ENCODE peak calls at places on chromosomes 7 and 10, in seven cellular contexts. C, K, H, I, T, B and L are unnamed samples.

GRCh38 chr10:96288151-96288621 is 16.0 kb upstream of the DNTT start:
- DNase-seq in H (no peak), T (no peak), K (no peak), I (no peak), B (no peak), C (no peak), L (no peak)

GRCh38 chr7:139482662-139483466 is 609 bp downstream of the KLRG2 start:
- DNase-seq in T (no peak), C (no peak), K (peak; percentile 89), H (no peak), B (no peak), I (no peak), L (no peak)

GRCh38 chr10:3749597-3750351 is 35.2 kb downstream of the KLF6 start:
- DNase-seq in T (peak; percentile 31), H (no peak), K (no peak), B (no peak), C (no peak), I (no peak), L (no peak)

GRCh38 chr7:113764401-113765035 is 154.3 kb downstream of the PPP1R3A start:
- DNase-seq in C (no peak), H (no peak), B (no peak), T (no peak), K (no peak), I (no peak), L (peak; percentile 47)

GRCh38 chr7:13077466-13077865 is 390.0 kb downstream of the ARL4A start:
- DNase-seq in B (no peak), C (no peak), H (peak; percentile 41), I (no peak), K (no peak), T (no peak), L (no peak)

GRCh38 chr10:13707156-13707881 is 120.6 kb downstream of the PRPF18 start:
- DNase-seq in C (no peak), K (no peak), T (peak; percentile 11), H (peak; percentile 91), I (peak; percentile 84), B (peak; percentile 62), L (no peak)

GRCh38 chr10:66837990-66838389 is 87.8 kb upstream of the LRRTM3 start:
- DNase-seq in H (no peak), T (no peak), C (no peak), I (no peak), B (no peak), K (no peak), L (no peak)

GRCh38 chr7:70446448-70447143 is 685.3 kb upstream of the GALNT17 start:
- DNase-seq in K (no peak), B (no peak), C (no peak), H (no peak), I (no peak), T (no peak), L (no peak)

GRCh38 chr10:79299397-79300370 is 47.6 kb upstream of the PPIF start:
- DNase-seq in K (no peak), H (no peak), B (no peak), C (no peak), T (no peak), I (no peak), L (no peak)

GRCh38 chr7:137930616-137931015 is 71.3 kb downstream of the CREB3L2 start:
- DNase-seq in H (peak; percentile 63), K (no peak), C (no peak), T (no peak), I (no peak), B (no peak), L (no peak)

GRCh38 chr7:24346716-24347115 is 62.7 kb downstream of the NPY start:
- DNase-seq in B (no peak), K (no peak), C (no peak), T (no peak), I (no peak), H (no peak), L (no peak)

GRCh38 chr10:16408379-16408778 is 28.4 kb upstream of the PTER start:
- DNase-seq in I (no peak), H (no peak), K (peak; percentile 8), C (no peak), T (no peak), B (no peak), L (no peak)

GRCh38 chr10:27192284-27192683 is 37.1 kb downstream of the MASTL start:
- DNase-seq in H (peak; percentile 66), B (no peak), K (peak; percentile 17), T (no peak), C (peak; percentile 56), I (no peak), L (no peak)

GRCh38 chr10:48900296-48900695 is 39.3 kb downstream of the LRRC18 start:
- DNase-seq in H (no peak), K (no peak), T (no peak), I (no peak), B (no peak), C (no peak), L (no peak)

GRCh38 chr7:128221929-128222403 is 19.1 kb upstream of the LEP start:
- DNase-seq in I (peak; percentile 57), H (no peak), T (no peak), C (peak; percentile 47), K (peak; percentile 69), B (no peak), L (no peak)

GRCh38 chr7:116449950-116450349 is 49.6 kb upstream of the CAV2 start:
- DNase-seq in C (no peak), I (no peak), B (no peak), H (no peak), K (no peak), T (no peak), L (no peak)

GRCh38 chr10:110498087-110498981 is 627 bp downstream of the DUSP5 start:
- DNase-seq in I (peak; percentile 67), K (peak; percentile 76), C (no peak), B (no peak), T (no peak), H (peak; percentile 57), L (no peak)

GRCh38 chr7:45292481-45292880 is 134.9 kb downstream of the RAMP3 start:
- DNase-seq in H (no peak), C (no peak), T (no peak), K (peak; percentile 30), B (no peak), I (no peak), L (no peak)

GRCh38 chr10:129777687-129778086 is 186.4 kb downstream of the EBF3 start:
- DNase-seq in K (no peak), H (no peak), T (no peak), B (no peak), C (no peak), I (no peak), L (no peak)

DNA sequence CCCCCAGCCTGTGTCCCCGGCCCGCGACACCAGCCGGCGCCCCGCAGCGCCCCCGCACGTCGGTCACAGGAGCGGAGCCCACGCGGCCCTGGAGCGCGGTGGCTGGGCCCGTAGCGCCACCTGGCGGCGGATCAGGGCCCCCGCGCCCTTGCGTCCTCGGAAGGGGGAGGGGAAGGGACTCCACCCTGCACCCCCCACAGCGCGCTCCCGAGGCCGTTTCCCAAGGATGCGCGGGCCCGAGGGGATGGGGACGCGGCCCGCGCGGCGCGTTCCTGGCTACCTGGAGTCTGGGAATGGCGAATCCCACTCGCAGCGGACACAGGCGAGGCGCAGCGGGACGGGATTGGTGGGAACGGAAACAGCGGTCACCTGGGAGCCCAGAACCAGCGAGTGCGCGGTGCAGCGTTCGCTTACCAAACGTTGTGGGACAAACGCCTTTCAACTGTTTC is 23.8 kb upstream of the MKI67 start:
- DNase-seq in I (peak; percentile 80), K (peak; percentile 99), T (no peak), C (peak; percentile 53), B (no peak), H (peak; percentile 61), L (no peak)
- H3K9ac ChIP-seq in I (no peak overlapping the region), K (peak overlapping the region; percentile 48), T (no peak overlapping the region), C (no peak overlapping the region), B (no peak overlapping the region), H (no peak overlapping the region), L (no peak overlapping the region)

GRCh38 chr7:75928600-75928939 is 13.6 kb downstream of the POR start:
- DNase-seq in T (no peak), H (no peak), B (no peak), I (no peak), K (no peak), C (no peak), L (no peak)

GRCh38 chr7:75924884-75925283 is 9.9 kb downstream of the POR start:
- DNase-seq in H (no peak), I (no peak), T (no peak), B (no peak), K (no peak), C (no peak), L (no peak)

GRCh38 chr7:75924251-75924650 is 9.3 kb downstream of the POR start:
- DNase-seq in B (no peak), H (no peak), C (no peak), I (no peak), T (no peak), K (no peak), L (no peak)

GRCh38 chr7:75922966-75923603 is 8.1 kb downstream of the POR start:
- DNase-seq in H (no peak), K (no peak), T (no peak), B (no peak), I (no peak), C (no peak), L (no peak)

DNA sequence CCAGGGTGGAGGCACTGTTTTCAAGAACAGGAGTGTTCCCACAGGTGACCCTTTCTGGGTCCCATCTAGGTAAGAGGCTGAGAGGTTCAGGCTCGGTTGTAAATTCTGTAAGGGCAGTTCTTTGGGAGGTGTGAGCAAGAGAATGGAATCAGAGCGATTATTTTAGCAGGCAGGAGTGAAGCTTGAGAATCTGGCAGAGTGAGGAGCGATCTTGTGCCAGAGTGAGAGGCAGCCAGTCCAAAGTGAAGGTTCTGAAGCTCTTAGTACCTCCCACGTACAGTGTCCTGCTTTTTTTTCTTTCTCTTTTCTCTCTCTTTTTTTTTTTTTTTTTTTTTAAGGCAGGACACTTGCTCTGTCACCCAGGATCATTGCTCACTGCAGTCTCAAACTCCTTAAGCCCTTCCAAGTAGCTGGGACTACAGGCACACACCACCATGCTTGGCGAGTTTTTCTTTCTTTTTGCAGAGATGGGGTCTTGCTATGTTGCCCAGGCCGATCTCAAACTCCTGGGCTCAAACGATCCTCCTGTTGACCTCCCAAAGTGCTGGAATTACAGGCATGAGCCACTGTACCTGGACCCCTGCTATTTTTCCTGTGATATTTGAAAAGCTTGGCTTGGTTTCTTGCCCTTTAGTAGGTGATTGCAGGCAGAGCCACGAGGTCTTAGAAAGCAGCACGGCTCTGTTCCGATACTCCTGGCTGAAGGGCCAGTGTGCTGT is 10.9 kb downstream of the POR start:
- DNase-seq in C (no peak), K (no peak), T (no peak), I (no peak), B (no peak), H (no peak), L (no peak)
- TF ChIP-seq POLR2AphosphoS5 in C (no peak), K (no peak), T (no peak), I (no peak), B (no peak), H (no peak), L (no peak)

DNA sequence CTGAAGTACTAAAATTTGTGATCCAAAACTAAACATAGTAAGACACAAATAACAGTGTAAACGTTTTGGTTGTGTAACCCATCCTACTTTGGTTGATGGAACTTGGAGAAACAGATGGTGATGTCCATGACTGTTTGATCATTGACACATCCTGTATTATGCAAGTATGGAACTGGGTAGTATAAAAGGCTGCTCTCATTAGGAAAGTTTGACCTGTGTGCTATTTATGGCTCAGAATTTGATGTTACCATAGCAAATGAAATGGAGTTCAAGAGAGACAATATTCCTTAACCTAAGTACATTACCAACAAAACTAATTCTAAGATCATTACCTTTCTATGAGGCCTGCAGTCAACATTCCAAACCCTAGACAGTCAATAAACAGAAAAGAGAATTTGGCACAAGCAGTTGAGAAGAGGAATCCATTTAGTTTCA is 39.9 kb downstream of the DKK1 start:
- DNase-seq in H (no peak), B (no peak), C (no peak), T (peak; percentile 88), K (no peak), I (no peak), L (no peak)
- H3K27ac ChIP-seq in H (no peak overlapping the region), B (no peak overlapping the region), C (no peak overlapping the region), T (peak overlapping the region; percentile 52), K (peak overlapping the region; percentile 26), I (no peak overlapping the region), L (no peak overlapping the region)

GRCh38 chr10:22927163-22927562 is 690 bp upstream of the ARMC3 start:
- DNase-seq in K (no peak), C (no peak), I (no peak), B (no peak), T (no peak), H (peak; percentile 1), L (no peak)
- H3K9ac ChIP-seq in K (no peak overlapping the region), C (no peak overlapping the region), I (no peak overlapping the region), B (no peak overlapping the region), T (no peak overlapping the region), H (no peak overlapping the region), L (no peak overlapping the region)